ENCODE peak calls at places on chromosomes 4 and X, in six cellular contexts. One of them, this sample, is unnamed. For H3K4me1, the result is how much of the 10 kb centered on the place peaks cover.

GRCh38 chr4:78299565-78299972 is 242.4 kb downstream of the FRAS1 start:
- DNase-seq in psoas muscle: no peak
- DNase-seq in stomach: peak
- DNase-seq in fibroblast of lung: peak
- DNase-seq in kidney: no peak
- DNase-seq in adrenal gland: no peak
- DNase-seq in this sample: no peak

GRCh38 chr4:76897522-76898384 is at the start of gene SOWAHB:
- DNase-seq in kidney: peak
- DNase-seq in stomach: peak
- DNase-seq in psoas muscle: peak
- DNase-seq in adrenal gland: peak
- DNase-seq in fibroblast of lung: no peak
- DNase-seq in this sample: no peak

GRCh38 chrX:110286126-110286525 is 31.8 kb downstream of the AMMECR1 start:
- DNase-seq in stomach: no peak
- DNase-seq in psoas muscle: no peak
- DNase-seq in adrenal gland: peak
- DNase-seq in fibroblast of lung: peak
- DNase-seq in kidney: no peak
- DNase-seq in this sample: no peak

GRCh38 chr4:871484-871883 is 45.6 kb upstream of the CPLX1 start:
- DNase-seq in kidney: no peak
- DNase-seq in stomach: no peak
- DNase-seq in psoas muscle: no peak
- DNase-seq in adrenal gland: no peak
- DNase-seq in fibroblast of lung: no peak
- DNase-seq in this sample: no peak

GRCh38 chrX:130715299-130715698 is 187.7 kb downstream of the ENOX2 start:
- DNase-seq in psoas muscle: no peak
- DNase-seq in adrenal gland: no peak
- DNase-seq in kidney: no peak
- DNase-seq in fibroblast of lung: peak
- DNase-seq in stomach: no peak
- DNase-seq in this sample: no peak

GRCh38 chrX:45295587-45295986 is 94.9 kb upstream of the DIPK2B start:
- DNase-seq in kidney: no peak
- DNase-seq in adrenal gland: no peak
- DNase-seq in stomach: no peak
- DNase-seq in fibroblast of lung: peak
- DNase-seq in psoas muscle: no peak
- DNase-seq in this sample: no peak

GRCh38 chr4:40681600-40682297 is 52.1 kb upstream of the RBM47 start:
- DNase-seq in adrenal gland: no peak
- DNase-seq in fibroblast of lung: no peak
- DNase-seq in psoas muscle: no peak
- DNase-seq in kidney: no peak
- DNase-seq in stomach: no peak
- DNase-seq in this sample: no peak

GRCh38 chrX:1196436-1196835 is 16.0 kb downstream of the CRLF2 start:
- DNase-seq in fibroblast of lung: no peak
- DNase-seq in kidney: peak
- DNase-seq in adrenal gland: no peak
- DNase-seq in psoas muscle: no peak
- DNase-seq in stomach: no peak
- DNase-seq in this sample: no peak

GRCh38 chrX:69109706-69110635 is 55.3 kb downstream of the PJA1 start:
- DNase-seq in adrenal gland: peak
- DNase-seq in stomach: no peak
- DNase-seq in psoas muscle: no peak
- DNase-seq in kidney: no peak
- DNase-seq in fibroblast of lung: peak
- DNase-seq in this sample: no peak

GRCh38 chrX:38151426-38151825 is 69.2 kb downstream of the SRPX start:
- DNase-seq in stomach: no peak
- DNase-seq in fibroblast of lung: peak
- DNase-seq in kidney: no peak
- DNase-seq in psoas muscle: no peak
- DNase-seq in adrenal gland: no peak
- DNase-seq in this sample: no peak

GRCh38 chr4:137997496-137997895 is 244.7 kb downstream of the SLC7A11 start:
- DNase-seq in adrenal gland: no peak
- DNase-seq in kidney: no peak
- DNase-seq in fibroblast of lung: no peak
- DNase-seq in psoas muscle: no peak
- DNase-seq in stomach: no peak
- DNase-seq in this sample: no peak

GRCh38 chr4:21451032-21451431 is 497.5 kb downstream of the KCNIP4 start:
- DNase-seq in fibroblast of lung: peak
- DNase-seq in adrenal gland: no peak
- DNase-seq in psoas muscle: no peak
- DNase-seq in stomach: no peak
- DNase-seq in kidney: no peak
- DNase-seq in this sample: no peak

GRCh38 chr4:108247511-108248088 is 78.9 kb upstream of the LEF1 start:
- DNase-seq in fibroblast of lung: peak
- DNase-seq in adrenal gland: peak
- DNase-seq in stomach: no peak
- DNase-seq in kidney: peak
- DNase-seq in psoas muscle: no peak
- DNase-seq in this sample: no peak

GRCh38 chr4:22969314-22969896 is 276.7 kb downstream of the GBA3 start:
- DNase-seq in psoas muscle: no peak
- DNase-seq in adrenal gland: no peak
- DNase-seq in stomach: no peak
- DNase-seq in fibroblast of lung: peak
- DNase-seq in kidney: no peak
- DNase-seq in this sample: no peak

GRCh38 chrX:42934020-42934701 is 156.2 kb upstream of the PPP1R2C start:
- DNase-seq in fibroblast of lung: peak
- DNase-seq in psoas muscle: no peak
- DNase-seq in adrenal gland: no peak
- DNase-seq in kidney: no peak
- DNase-seq in stomach: no peak
- DNase-seq in this sample: no peak

GRCh38 chr4:109441858-109442480 is 8.4 kb downstream of the SEC24B start:
- DNase-seq in adrenal gland: no peak
- DNase-seq in psoas muscle: no peak
- DNase-seq in kidney: no peak
- DNase-seq in fibroblast of lung: peak
- DNase-seq in stomach: no peak
- DNase-seq in this sample: no peak

GRCh38 chr4:25654971-25655963 is at the start of gene SLC34A2:
- DNase-seq in kidney: peak
- DNase-seq in stomach: peak
- DNase-seq in adrenal gland: no peak
- DNase-seq in fibroblast of lung: no peak
- DNase-seq in psoas muscle: no peak
- DNase-seq in this sample: no peak

GRCh38 chr4:158025131-158025530 is 147.7 kb downstream of the GASK1B start:
- DNase-seq in stomach: no peak
- DNase-seq in adrenal gland: no peak
- DNase-seq in fibroblast of lung: no peak
- DNase-seq in psoas muscle: no peak
- DNase-seq in kidney: no peak
- DNase-seq in this sample: no peak

GRCh38 chr4:47525154-47525819 is 40.2 kb downstream of the ATP10D start:
- DNase-seq in kidney: no peak
- DNase-seq in adrenal gland: peak
- DNase-seq in stomach: no peak
- DNase-seq in fibroblast of lung: peak
- DNase-seq in psoas muscle: no peak
- DNase-seq in this sample: no peak

GRCh38 chrX:119871245-119871598 is 311 bp downstream of the RNF113A start:
- DNase-seq in psoas muscle: no peak
- DNase-seq in fibroblast of lung: peak
- DNase-seq in stomach: no peak
- DNase-seq in kidney: peak
- DNase-seq in adrenal gland: no peak
- DNase-seq in this sample: no peak

GRCh38 chrX:68934421-68934820 is 105.6 kb downstream of the EFNB1 start:
- DNase-seq in fibroblast of lung: no peak
- DNase-seq in psoas muscle: no peak
- DNase-seq in stomach: peak
- DNase-seq in adrenal gland: peak
- DNase-seq in kidney: no peak
- DNase-seq in this sample: no peak

GRCh38 chrX:132146456-132146855 is 18.6 kb upstream of the FRMD7 start:
- DNase-seq in stomach: no peak
- DNase-seq in psoas muscle: no peak
- DNase-seq in adrenal gland: no peak
- DNase-seq in fibroblast of lung: no peak
- DNase-seq in kidney: no peak
- DNase-seq in this sample: no peak

GRCh38 chrX:1452497-1453389 is at the start of gene ASMTL:
- DNase-seq in adrenal gland: peak
- DNase-seq in fibroblast of lung: peak
- DNase-seq in stomach: peak
- DNase-seq in psoas muscle: peak
- DNase-seq in kidney: peak
- DNase-seq in this sample: peak

GRCh38 chr4:39544580-39545315 is 17.5 kb upstream of the UGDH start:
- DNase-seq in kidney: no peak
- DNase-seq in adrenal gland: no peak
- DNase-seq in stomach: no peak
- DNase-seq in fibroblast of lung: peak
- DNase-seq in psoas muscle: no peak
- DNase-seq in this sample: no peak
- H3K4me1 ChIP-seq in kidney: under half
- H3K4me1 ChIP-seq in adrenal gland: under half
- H3K4me1 ChIP-seq in stomach: under half
- H3K4me1 ChIP-seq in fibroblast of lung: under half
- H3K4me1 ChIP-seq in psoas muscle: under half
- H3K4me1 ChIP-seq in this sample: under half

GRCh38 chrX:153668423-153669173 is 5.0 kb downstream of the PNCK start:
- DNase-seq in fibroblast of lung: no peak
- DNase-seq in stomach: no peak
- DNase-seq in adrenal gland: no peak
- DNase-seq in kidney: peak
- DNase-seq in psoas muscle: no peak
- DNase-seq in this sample: no peak

GRCh38 chrX:153665726-153666306 is 7.8 kb downstream of the PNCK start:
- DNase-seq in adrenal gland: no peak
- DNase-seq in psoas muscle: no peak
- DNase-seq in fibroblast of lung: no peak
- DNase-seq in kidney: peak
- DNase-seq in stomach: no peak
- DNase-seq in this sample: no peak

GRCh38 chrX:153667281-153667831 is 6.3 kb downstream of the PNCK start:
- DNase-seq in kidney: peak
- DNase-seq in adrenal gland: no peak
- DNase-seq in fibroblast of lung: no peak
- DNase-seq in psoas muscle: no peak
- DNase-seq in stomach: no peak
- DNase-seq in this sample: no peak

GRCh38 chrX:153669174-153669890 is 4.3 kb downstream of the PNCK start:
- DNase-seq in fibroblast of lung: no peak
- DNase-seq in adrenal gland: no peak
- DNase-seq in stomach: no peak
- DNase-seq in psoas muscle: no peak
- DNase-seq in kidney: peak
- DNase-seq in this sample: no peak

GRCh38 chrX:153667931-153668396 is 5.6 kb downstream of the PNCK start:
- DNase-seq in kidney: peak
- DNase-seq in stomach: peak
- DNase-seq in psoas muscle: peak
- DNase-seq in fibroblast of lung: peak
- DNase-seq in adrenal gland: peak
- DNase-seq in this sample: no peak
- H3K27ac ChIP-seq in kidney: no peak
- H3K27ac ChIP-seq in stomach: no peak
- H3K27ac ChIP-seq in psoas muscle: no peak
- H3K27ac ChIP-seq in fibroblast of lung: no peak
- H3K27ac ChIP-seq in adrenal gland: no peak
- H3K27ac ChIP-seq in this sample: no peak

GRCh38 chr4:113677333-113677732 is 84.2 kb downstream of the CAMK2D start:
- DNase-seq in stomach: no peak
- DNase-seq in kidney: no peak
- DNase-seq in psoas muscle: no peak
- DNase-seq in fibroblast of lung: no peak
- DNase-seq in adrenal gland: no peak
- DNase-seq in this sample: no peak

GRCh38 chr4:113675731-113676707 is 85.5 kb downstream of the CAMK2D start:
- DNase-seq in kidney: no peak
- DNase-seq in psoas muscle: no peak
- DNase-seq in stomach: no peak
- DNase-seq in fibroblast of lung: peak
- DNase-seq in adrenal gland: no peak
- DNase-seq in this sample: no peak

GRCh38 chr4:113674733-113675132 is 86.8 kb downstream of the CAMK2D start:
- DNase-seq in stomach: no peak
- DNase-seq in kidney: no peak
- DNase-seq in psoas muscle: no peak
- DNase-seq in adrenal gland: no peak
- DNase-seq in fibroblast of lung: no peak
- DNase-seq in this sample: no peak

GRCh38 chr4:113674251-113674650 is 87.3 kb downstream of the CAMK2D start:
- DNase-seq in psoas muscle: no peak
- DNase-seq in fibroblast of lung: no peak
- DNase-seq in kidney: no peak
- DNase-seq in stomach: no peak
- DNase-seq in adrenal gland: peak
- DNase-seq in this sample: no peak

DNA sequence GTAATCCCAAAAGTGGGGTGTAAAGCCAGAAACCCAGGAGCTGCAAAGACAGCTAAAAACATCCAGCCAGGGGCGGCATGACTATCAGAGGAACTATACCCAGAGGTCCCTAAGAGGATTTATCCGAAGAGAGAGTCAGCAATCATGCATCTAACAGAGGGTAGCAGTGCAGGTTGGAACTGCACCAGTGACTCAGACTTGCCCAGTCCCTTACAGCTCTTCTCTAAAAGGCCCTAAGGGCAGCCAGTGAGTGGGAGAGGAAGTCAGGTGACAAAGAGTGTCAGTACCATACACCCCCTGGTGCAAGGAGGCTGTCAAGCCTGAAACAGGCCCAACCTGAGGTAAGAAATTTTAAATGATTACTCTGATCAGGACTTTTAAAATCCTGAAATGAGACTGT is 88.1 kb downstream of the CAMK2D start:
- DNase-seq in kidney: no peak
- DNase-seq in psoas muscle: no peak
- DNase-seq in adrenal gland: no peak
- DNase-seq in stomach: no peak
- DNase-seq in fibroblast of lung: peak
- DNase-seq in this sample: no peak
- H3K4me1 ChIP-seq in kidney: under half
- H3K4me1 ChIP-seq in psoas muscle: under half
- H3K4me1 ChIP-seq in adrenal gland: under half
- H3K4me1 ChIP-seq in stomach: half or more
- H3K4me1 ChIP-seq in fibroblast of lung: under half
- H3K4me1 ChIP-seq in this sample: under half

GRCh38 chr4:81314897-81315470 is 100.0 kb upstream of the PRKG2 start:
- DNase-seq in psoas muscle: no peak
- DNase-seq in stomach: no peak
- DNase-seq in adrenal gland: no peak
- DNase-seq in fibroblast of lung: no peak
- DNase-seq in kidney: no peak
- DNase-seq in this sample: no peak

GRCh38 chr4:81319657-81320056 is 104.6 kb upstream of the PRKG2 start:
- DNase-seq in psoas muscle: no peak
- DNase-seq in kidney: no peak
- DNase-seq in fibroblast of lung: no peak
- DNase-seq in adrenal gland: no peak
- DNase-seq in stomach: no peak
- DNase-seq in this sample: no peak

GRCh38 chr4:81314196-81314896 is 99.3 kb upstream of the PRKG2 start:
- DNase-seq in kidney: peak
- DNase-seq in fibroblast of lung: no peak
- DNase-seq in adrenal gland: peak
- DNase-seq in psoas muscle: no peak
- DNase-seq in stomach: peak
- DNase-seq in this sample: no peak
- H3K27ac ChIP-seq in kidney: no peak
- H3K27ac ChIP-seq in fibroblast of lung: peak
- H3K27ac ChIP-seq in adrenal gland: no peak
- H3K27ac ChIP-seq in psoas muscle: no peak
- H3K27ac ChIP-seq in stomach: peak
- H3K27ac ChIP-seq in this sample: no peak